ENCODE peak calls at places on chromosomes 7 and 10, in six cellular contexts. One of them, this sample, is unnamed.
A peak's percentile ranks its signal among the peaks of the same experiment; 100 is the strongest.

GRCh38 chr10:110822708-110823291 is 48.9 kb upstream of the PDCD4 start:
- DNase-seq in cardiac muscle cell: no peak
- DNase-seq in adrenal gland: no peak
- DNase-seq in K562: no peak
- DNase-seq in endodermal cell: peak; percentile 91
- DNase-seq in left lung: no peak
- DNase-seq in this sample: peak; percentile 21

GRCh38 chr10:10233256-10233655 is 784.4 kb upstream of the CELF2 start:
- DNase-seq in cardiac muscle cell: peak; percentile 30
- DNase-seq in adrenal gland: no peak
- DNase-seq in K562: no peak
- DNase-seq in endodermal cell: no peak
- DNase-seq in left lung: no peak
- DNase-seq in this sample: no peak

GRCh38 chr7:119127706-119128105 is 903.2 kb downstream of the ANKRD7 start:
- DNase-seq in cardiac muscle cell: no peak
- DNase-seq in adrenal gland: no peak
- DNase-seq in K562: no peak
- DNase-seq in endodermal cell: no peak
- DNase-seq in left lung: no peak
- DNase-seq in this sample: no peak

GRCh38 chr7:20624666-20625385 is 9.4 kb downstream of the ABCB5 start:
- DNase-seq in cardiac muscle cell: no peak
- DNase-seq in adrenal gland: no peak
- DNase-seq in K562: no peak
- DNase-seq in endodermal cell: no peak
- DNase-seq in left lung: peak; percentile 35
- DNase-seq in this sample: no peak

GRCh38 chr10:111650088-111650487 is 533.5 kb downstream of the GPAM start:
- DNase-seq in cardiac muscle cell: no peak
- DNase-seq in adrenal gland: no peak
- DNase-seq in K562: no peak
- DNase-seq in endodermal cell: peak; percentile 72
- DNase-seq in left lung: no peak
- DNase-seq in this sample: no peak

GRCh38 chr10:17219024-17219423 is 9.0 kb upstream of the VIM start:
- DNase-seq in cardiac muscle cell: no peak
- DNase-seq in adrenal gland: no peak
- DNase-seq in K562: no peak
- DNase-seq in endodermal cell: no peak
- DNase-seq in left lung: no peak
- DNase-seq in this sample: no peak

GRCh38 chr10:20890009-20890408 is 7.1 kb downstream of the NEBL start:
- DNase-seq in cardiac muscle cell: peak; percentile 52
- DNase-seq in adrenal gland: no peak
- DNase-seq in K562: no peak
- DNase-seq in endodermal cell: peak; percentile 70
- DNase-seq in left lung: no peak
- DNase-seq in this sample: no peak

GRCh38 chr7:40175725-40176510 is 41.1 kb downstream of the SUGCT start:
- DNase-seq in cardiac muscle cell: no peak
- DNase-seq in adrenal gland: no peak
- DNase-seq in K562: no peak
- DNase-seq in endodermal cell: no peak
- DNase-seq in left lung: no peak
- DNase-seq in this sample: no peak

GRCh38 chr7:93409324-93409723 is 165.2 kb downstream of the CALCR start:
- DNase-seq in cardiac muscle cell: no peak
- DNase-seq in adrenal gland: no peak
- DNase-seq in K562: no peak
- DNase-seq in endodermal cell: no peak
- DNase-seq in left lung: no peak
- DNase-seq in this sample: no peak

GRCh38 chr10:119393019-119393418 is 149.5 kb downstream of the RGS10 start:
- DNase-seq in cardiac muscle cell: no peak
- DNase-seq in adrenal gland: no peak
- DNase-seq in K562: no peak
- DNase-seq in endodermal cell: peak; percentile 70
- DNase-seq in left lung: no peak
- DNase-seq in this sample: no peak
- H3K27ac ChIP-seq in cardiac muscle cell: no peak overlapping the region
- H3K27ac ChIP-seq in adrenal gland: no peak overlapping the region
- H3K27ac ChIP-seq in K562: no peak overlapping the region
- H3K27ac ChIP-seq in endodermal cell: no peak overlapping the region
- H3K27ac ChIP-seq in left lung: peak overlapping the region; percentile 28
- H3K27ac ChIP-seq in this sample: no peak overlapping the region

GRCh38 chr7:55965805-55966421 is 1.5 kb downstream of the NIPSNAP2 start:
- DNase-seq in cardiac muscle cell: no peak
- DNase-seq in adrenal gland: peak; percentile 83
- DNase-seq in K562: no peak
- DNase-seq in endodermal cell: no peak
- DNase-seq in left lung: no peak
- DNase-seq in this sample: no peak
- H3K27ac ChIP-seq in cardiac muscle cell: peak overlapping the region; percentile 98
- H3K27ac ChIP-seq in adrenal gland: peak overlapping the region; percentile 91
- H3K27ac ChIP-seq in K562: no peak overlapping the region
- H3K27ac ChIP-seq in endodermal cell: no peak overlapping the region
- H3K27ac ChIP-seq in left lung: peak overlapping the region; percentile 95
- H3K27ac ChIP-seq in this sample: no peak overlapping the region

GRCh38 chr7:130358471-130358870 is 13.9 kb downstream of the CPA5 start:
- DNase-seq in cardiac muscle cell: no peak
- DNase-seq in adrenal gland: peak; percentile 14
- DNase-seq in K562: no peak
- DNase-seq in endodermal cell: peak; percentile 21
- DNase-seq in left lung: no peak
- DNase-seq in this sample: no peak
- H3K27ac ChIP-seq in cardiac muscle cell: no peak overlapping the region
- H3K27ac ChIP-seq in adrenal gland: peak overlapping the region; percentile 1
- H3K27ac ChIP-seq in K562: no peak overlapping the region
- H3K27ac ChIP-seq in endodermal cell: no peak overlapping the region
- H3K27ac ChIP-seq in left lung: no peak overlapping the region
- H3K27ac ChIP-seq in this sample: no peak overlapping the region

GRCh38 chr7:6403907-6404306 is 43.8 kb downstream of the DAGLB start:
- DNase-seq in cardiac muscle cell: no peak
- DNase-seq in adrenal gland: no peak
- DNase-seq in K562: no peak
- DNase-seq in endodermal cell: no peak
- DNase-seq in left lung: no peak
- DNase-seq in this sample: no peak

GRCh38 chr7:6406121-6406520 is 41.6 kb downstream of the DAGLB start:
- DNase-seq in cardiac muscle cell: no peak
- DNase-seq in adrenal gland: no peak
- DNase-seq in K562: no peak
- DNase-seq in endodermal cell: no peak
- DNase-seq in left lung: no peak
- DNase-seq in this sample: no peak

GRCh38 chr7:6409991-6410693 is 37.6 kb downstream of the DAGLB start:
- DNase-seq in cardiac muscle cell: no peak
- DNase-seq in adrenal gland: no peak
- DNase-seq in K562: no peak
- DNase-seq in endodermal cell: no peak
- DNase-seq in left lung: no peak
- DNase-seq in this sample: no peak

GRCh38 chr7:6409091-6409490 is 38.7 kb downstream of the DAGLB start:
- DNase-seq in cardiac muscle cell: no peak
- DNase-seq in adrenal gland: no peak
- DNase-seq in K562: no peak
- DNase-seq in endodermal cell: no peak
- DNase-seq in left lung: no peak
- DNase-seq in this sample: no peak

DNA sequence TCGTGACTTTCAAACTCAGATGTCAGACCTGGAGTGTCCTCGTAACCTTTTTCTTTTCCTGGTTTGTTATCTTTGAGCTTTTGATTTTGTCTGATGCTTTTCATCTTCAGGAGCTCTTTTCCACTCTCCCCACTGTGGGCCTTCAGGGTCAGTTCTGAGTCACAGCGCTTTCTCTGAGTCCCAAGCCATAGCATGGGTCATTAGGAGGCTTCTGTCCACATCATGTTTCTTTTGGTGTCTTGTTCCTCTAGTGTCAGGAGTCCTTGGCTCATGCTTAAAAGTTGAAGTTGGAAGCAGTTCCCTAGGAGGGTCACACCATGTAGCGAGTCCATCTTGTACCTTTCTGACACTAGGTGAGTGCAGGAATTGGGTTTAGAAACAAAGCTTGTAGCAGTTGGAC is 40.3 kb downstream of the DAGLB start:
- DNase-seq in cardiac muscle cell: no peak
- DNase-seq in adrenal gland: peak; percentile 69
- DNase-seq in K562: no peak
- DNase-seq in endodermal cell: no peak
- DNase-seq in left lung: no peak
- DNase-seq in this sample: no peak
- H3K27ac ChIP-seq in cardiac muscle cell: no peak overlapping the region
- H3K27ac ChIP-seq in adrenal gland: peak overlapping the region; percentile 71
- H3K27ac ChIP-seq in K562: no peak overlapping the region
- H3K27ac ChIP-seq in endodermal cell: no peak overlapping the region
- H3K27ac ChIP-seq in left lung: no peak overlapping the region
- H3K27ac ChIP-seq in this sample: no peak overlapping the region

DNA sequence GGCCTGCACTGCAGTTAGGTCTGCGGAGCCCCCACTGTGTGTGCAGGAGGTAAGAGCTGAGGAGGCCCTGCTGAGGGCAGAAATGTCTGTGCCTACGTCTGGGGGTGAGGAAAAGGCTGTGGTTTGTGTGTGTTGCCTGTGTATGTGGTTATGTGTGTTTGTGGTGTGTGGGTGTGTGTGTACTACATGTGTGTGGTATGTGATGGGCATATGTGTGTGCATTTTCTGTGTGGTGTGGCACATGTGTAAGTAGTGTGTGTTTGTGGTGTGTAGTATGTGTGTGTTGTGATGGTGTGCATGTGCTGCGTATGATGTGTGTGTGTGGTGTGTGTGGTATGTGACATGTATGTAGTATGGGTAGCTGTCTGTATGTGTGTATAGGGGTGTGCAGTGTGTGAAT is 36.2 kb downstream of the ANXA8 start:
- DNase-seq in cardiac muscle cell: no peak
- DNase-seq in adrenal gland: no peak
- DNase-seq in K562: no peak
- DNase-seq in endodermal cell: no peak
- DNase-seq in left lung: no peak
- DNase-seq in this sample: no peak
- H3K27ac ChIP-seq in cardiac muscle cell: no peak overlapping the region
- H3K27ac ChIP-seq in adrenal gland: no peak overlapping the region
- H3K27ac ChIP-seq in K562: no peak overlapping the region
- H3K27ac ChIP-seq in endodermal cell: no peak overlapping the region
- H3K27ac ChIP-seq in left lung: no peak overlapping the region
- H3K27ac ChIP-seq in this sample: no peak overlapping the region

GRCh38 chr10:70092389-70092718 is 39.7 kb downstream of the MACROH2A2 start:
- DNase-seq in cardiac muscle cell: no peak
- DNase-seq in adrenal gland: no peak
- DNase-seq in K562: no peak
- DNase-seq in endodermal cell: no peak
- DNase-seq in left lung: no peak
- DNase-seq in this sample: no peak
- H3K27ac ChIP-seq in cardiac muscle cell: no peak overlapping the region
- H3K27ac ChIP-seq in adrenal gland: no peak overlapping the region
- H3K27ac ChIP-seq in K562: no peak overlapping the region
- H3K27ac ChIP-seq in endodermal cell: no peak overlapping the region
- H3K27ac ChIP-seq in left lung: no peak overlapping the region
- H3K27ac ChIP-seq in this sample: no peak overlapping the region

GRCh38 chr7:133349101-133349500 is 96.2 kb downstream of the EXOC4 start:
- DNase-seq in cardiac muscle cell: no peak
- DNase-seq in adrenal gland: no peak
- DNase-seq in K562: no peak
- DNase-seq in endodermal cell: no peak
- DNase-seq in left lung: no peak
- DNase-seq in this sample: no peak

GRCh38 chr7:133344275-133344674 is 91.4 kb downstream of the EXOC4 start:
- DNase-seq in cardiac muscle cell: peak; percentile 54
- DNase-seq in adrenal gland: no peak
- DNase-seq in K562: peak; percentile 23
- DNase-seq in endodermal cell: no peak
- DNase-seq in left lung: no peak
- DNase-seq in this sample: no peak

DNA sequence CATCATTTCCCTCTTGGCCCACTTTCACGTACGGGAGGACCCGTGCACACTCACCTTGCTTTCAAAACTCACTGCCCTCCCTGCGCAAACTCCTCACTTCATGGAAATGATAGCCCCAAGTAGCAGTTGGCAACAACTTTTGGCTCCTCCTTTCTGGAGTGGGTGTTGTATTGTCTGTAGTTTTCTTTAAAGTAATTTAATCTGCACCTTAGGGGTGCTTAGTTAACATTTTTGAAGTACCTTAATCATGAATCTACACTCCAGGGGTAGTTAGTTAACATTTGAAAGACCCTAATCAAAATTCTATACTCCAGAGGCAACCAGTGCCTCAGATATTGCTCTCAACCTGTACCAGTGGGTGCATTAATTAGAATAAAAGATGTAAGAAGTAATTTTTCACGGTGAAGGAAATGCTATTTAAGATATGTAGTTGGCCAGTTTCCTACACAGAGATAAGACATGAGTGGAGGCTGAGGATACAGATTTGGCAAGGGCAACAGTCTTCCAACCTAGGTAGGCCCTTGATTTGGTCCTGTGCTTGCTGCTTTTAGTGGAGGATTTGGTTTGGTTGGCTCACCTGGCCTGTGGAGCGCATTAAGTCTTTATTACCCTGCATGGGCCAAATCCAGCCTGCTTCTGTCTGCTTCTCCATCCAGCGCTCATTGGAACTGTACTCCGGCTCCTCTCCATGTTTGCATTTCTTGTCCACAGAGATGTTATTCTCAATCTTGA is 93.0 kb downstream of the EXOC4 start:
- DNase-seq in cardiac muscle cell: no peak
- DNase-seq in adrenal gland: no peak
- DNase-seq in K562: no peak
- DNase-seq in endodermal cell: no peak
- DNase-seq in left lung: no peak
- DNase-seq in this sample: no peak
- H3K27ac ChIP-seq in cardiac muscle cell: no peak overlapping the region
- H3K27ac ChIP-seq in adrenal gland: no peak overlapping the region
- H3K27ac ChIP-seq in K562: no peak overlapping the region
- H3K27ac ChIP-seq in endodermal cell: no peak overlapping the region
- H3K27ac ChIP-seq in left lung: no peak overlapping the region
- H3K27ac ChIP-seq in this sample: no peak overlapping the region

This sample was measured in colonic mucosa.